ENCODE peak calls at places on chromosome 10, in nine cellular contexts. Q is breast epithelium, S is K562, W is body of pancreas, C is ovary, Y is HCT116, H is lower leg skin, A is Peyer's patch, R is IMR-90. M is an unnamed sample.

GRCh38 chr10:89032141-89032814 is 41.7 kb downstream of the FAS start:
- DNase-seq in A (no peak), Y (peak), R (peak), Q (no peak), S (no peak), C (no peak), H (no peak), W (no peak), M (peak)

GRCh38 chr10:114511875-114512274 is 107.6 kb upstream of the AFAP1L2 start:
- DNase-seq in Q (no peak), W (no peak), Y (no peak), S (no peak), C (no peak), H (no peak), A (no peak), R (no peak), M (no peak)

GRCh38 chr10:116815641-116816415 is 33.5 kb upstream of the ENO4 start:
- DNase-seq in H (no peak), C (no peak), W (no peak), Y (no peak), A (no peak), R (peak), Q (no peak), S (no peak), M (peak)

GRCh38 chr10:75466886-75467285 is 35.5 kb downstream of the LRMDA start:
- DNase-seq in H (no peak), Q (no peak), Y (no peak), C (peak), R (no peak), A (no peak), S (no peak), W (no peak), M (no peak)

GRCh38 chr10:50614444-50615137 is 9.2 kb downstream of the SGMS1 start:
- DNase-seq in Y (peak), H (no peak), S (peak), R (no peak), C (no peak), A (no peak), W (peak), Q (no peak), M (no peak)

GRCh38 chr10:100826983-100827818 is 81.8 kb downstream of the PAX2 start:
- DNase-seq in H (no peak), C (no peak), R (no peak), S (no peak), W (peak), A (peak), Q (peak), Y (peak), M (no peak)

GRCh38 chr10:33116293-33116697 is 158.3 kb upstream of the ITGB1 start:
- DNase-seq in H (no peak), S (no peak), Q (no peak), Y (peak), A (no peak), W (peak), C (peak), R (peak), M (peak)

GRCh38 chr10:61902448-61903183 is 1.1 kb downstream of the ARID5B start:
- DNase-seq in W (peak), R (peak), H (peak), S (peak), C (peak), A (peak), Y (peak), Q (peak), M (peak)

GRCh38 chr10:6348091-6348862 is 145.5 kb downstream of the PFKFB3 start:
- DNase-seq in Y (no peak), S (no peak), Q (no peak), H (peak), C (no peak), A (peak), W (peak), R (no peak), M (peak)

GRCh38 chr10:73937333-73938020 is 26.5 kb downstream of the PLAU start:
- DNase-seq in Y (no peak), Q (no peak), A (no peak), S (no peak), C (no peak), R (no peak), H (no peak), W (no peak), M (no peak)

GRCh38 chr10:126252884-126253612 is 135.2 kb downstream of the ADAM12 start:
- DNase-seq in Q (no peak), Y (no peak), W (no peak), A (no peak), C (peak), R (peak), S (no peak), H (no peak), M (peak)

GRCh38 chr10:103936022-103936421 is 18.0 kb upstream of the STN1 start:
- DNase-seq in W (no peak), Q (no peak), Y (no peak), C (no peak), H (no peak), A (no peak), R (no peak), S (no peak), M (no peak)

GRCh38 chr10:104492349-104492940 is 138.8 kb downstream of the CFAP58 start:
- DNase-seq in Y (no peak), Q (peak), H (peak), C (no peak), A (no peak), S (no peak), W (no peak), R (no peak), M (no peak)

GRCh38 chr10:33413093-33413442 is 78.6 kb upstream of the NRP1 start:
- DNase-seq in A (no peak), W (no peak), H (peak), S (no peak), C (no peak), R (no peak), Q (no peak), Y (no peak), M (no peak)

GRCh38 chr10:6647811-6648526 is 67.9 kb upstream of the PRKCQ start:
- DNase-seq in R (no peak), H (peak), Y (peak), Q (no peak), A (peak), S (peak), C (no peak), W (peak), M (peak)

GRCh38 chr10:807163-807957 is 117.9 kb upstream of the DIP2C start:
- DNase-seq in W (no peak), C (no peak), R (no peak), S (no peak), H (no peak), A (no peak), Y (no peak), Q (no peak), M (no peak)

GRCh38 chr10:89183571-89183970 is 23.5 kb downstream of the CH25H start:
- DNase-seq in H (no peak), Q (no peak), R (peak), Y (no peak), W (no peak), C (no peak), A (no peak), S (no peak), M (no peak)

GRCh38 chr10:66819691-66820090 is 106.1 kb upstream of the LRRTM3 start:
- DNase-seq in Y (no peak), C (no peak), Q (no peak), A (no peak), S (no peak), W (no peak), R (no peak), H (no peak), M (no peak)

GRCh38 chr10:133405844-133406527 is 12.0 kb downstream of the MTG1 start:
- DNase-seq in W (no peak), R (peak), C (no peak), S (no peak), A (no peak), Y (no peak), Q (no peak), H (no peak), M (no peak)

GRCh38 chr10:88091490-88092061 is 228.2 kb downstream of the PTEN start:
- DNase-seq in A (peak), Q (no peak), C (no peak), Y (no peak), S (no peak), R (no peak), H (peak), W (no peak), M (no peak)

GRCh38 chr10:85862771-85863170 is 503.8 kb downstream of the GRID1 start:
- DNase-seq in Q (no peak), Y (no peak), H (no peak), A (no peak), R (no peak), W (no peak), S (no peak), C (no peak), M (no peak)

GRCh38 chr10:103433858-103434257 is 18.3 kb downstream of the CALHM2 start:
- DNase-seq in S (no peak), Y (no peak), Q (no peak), A (no peak), H (peak), W (peak), C (peak), R (no peak), M (peak)

GRCh38 chr10:69089638-69090599 is 2.0 kb downstream of the SRGN start:
- DNase-seq in H (peak), Q (no peak), A (peak), R (peak), S (no peak), Y (no peak), W (peak), C (no peak), M (no peak)
- TF ChIP-seq POLR2A in H (no peak), Q (no peak), A (peak), R (no peak), S (peak), Y (no peak), W (peak), C (no peak), M (no peak)

GRCh38 chr10:84540022-84540616 is 211.7 kb downstream of the CCSER2 start:
- DNase-seq in S (no peak), R (peak), Y (no peak), W (no peak), Q (no peak), H (no peak), A (no peak), C (no peak), M (no peak)
- H3K4me3 ChIP-seq in S (no peak), R (no peak), Y (peak), W (no peak), Q (peak), H (no peak), A (no peak), C (no peak), M (no peak)

GRCh38 chr10:69060127-69060798 is 27.6 kb upstream of the SRGN start:
- DNase-seq in A (no peak), Q (no peak), Y (no peak), S (no peak), C (no peak), R (no peak), W (no peak), H (no peak), M (no peak)

GRCh38 chr10:69057261-69057950 is 30.5 kb upstream of the SRGN start:
- DNase-seq in S (no peak), Y (no peak), C (no peak), A (peak), Q (no peak), R (no peak), H (peak), W (peak), M (peak)

GRCh38 chr10:69057951-69058297 is 30.0 kb upstream of the SRGN start:
- DNase-seq in H (no peak), C (no peak), Y (no peak), A (no peak), S (no peak), R (peak), Q (no peak), W (no peak), M (no peak)

GRCh38 chr10:69064762-69065328 is 23.1 kb upstream of the SRGN start:
- DNase-seq in Y (no peak), S (peak), A (no peak), H (no peak), W (no peak), Q (no peak), C (no peak), R (no peak), M (no peak)

DNA sequence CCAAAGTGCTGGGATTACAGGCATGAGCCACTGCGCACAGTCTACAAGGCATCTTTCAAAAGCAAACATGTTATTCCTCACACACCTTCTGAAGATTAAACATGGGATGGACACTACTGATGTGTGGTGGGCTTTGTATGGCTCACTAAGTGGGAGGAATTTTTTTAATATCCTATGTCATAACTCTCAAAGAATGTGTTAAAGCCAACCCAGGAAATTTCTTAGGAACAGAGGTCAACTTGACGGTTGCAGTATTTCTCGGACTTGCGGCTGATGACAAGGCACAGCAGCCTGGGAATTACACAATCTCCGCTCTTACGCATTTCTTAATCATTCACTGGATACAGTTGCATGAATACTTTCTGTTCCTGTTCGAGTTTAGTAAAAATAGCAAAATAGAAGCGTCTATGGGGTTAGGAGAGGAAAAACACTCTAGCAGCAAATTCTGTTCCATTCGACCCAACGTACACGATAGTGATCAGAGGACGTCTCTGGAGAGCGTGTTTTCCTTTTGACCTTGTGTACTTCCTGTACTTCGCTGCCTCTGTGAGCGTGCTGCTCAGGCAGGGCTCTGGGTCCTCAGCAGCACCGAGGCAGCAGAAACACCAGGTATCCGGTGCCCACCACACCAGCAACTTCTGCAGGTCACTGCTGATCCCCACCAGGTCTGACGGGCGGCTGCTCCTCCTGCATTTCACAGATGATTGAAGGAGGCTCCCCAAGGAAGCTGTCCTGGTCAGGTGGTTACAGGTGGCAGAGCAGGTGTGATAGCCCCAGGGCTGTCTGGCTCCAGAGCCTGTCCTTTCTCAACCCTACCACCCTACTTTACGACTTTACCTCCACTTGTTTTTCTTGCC is 26.4 kb upstream of the SRGN start:
- DNase-seq in A (peak), H (peak), W (peak), Q (peak), C (peak), R (peak), S (peak), Y (no peak), M (peak)
- TF ChIP-seq POLR2A in A (no peak), H (no peak), W (peak), Q (no peak), C (peak), R (peak), S (no peak), Y (no peak), M (peak)

DNA sequence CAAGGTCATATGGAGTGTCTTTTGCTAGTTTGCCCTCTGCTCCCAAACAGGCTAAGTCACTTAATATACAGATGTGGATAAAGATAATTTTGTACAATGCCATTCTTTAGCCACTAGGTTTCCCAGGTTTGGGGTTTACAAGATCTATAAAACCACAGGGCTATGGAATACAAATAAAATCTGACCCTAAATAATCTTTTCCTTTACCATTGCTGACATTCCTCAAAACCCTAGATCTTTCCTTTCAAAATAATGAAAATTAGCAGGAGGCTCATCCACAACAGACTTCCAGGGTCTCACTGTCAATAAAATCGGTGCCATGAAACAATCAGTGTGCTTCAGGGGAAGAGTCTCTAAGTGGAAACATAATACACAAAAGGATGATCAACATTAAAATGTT is 148.4 kb downstream of the CPEB3 start:
- DNase-seq in C (no peak), R (no peak), Y (no peak), W (no peak), Q (no peak), H (no peak), S (no peak), A (no peak), M (no peak)
- H3K4me3 ChIP-seq in C (no peak), R (no peak), Y (no peak), W (no peak), Q (no peak), H (no peak), S (no peak), A (peak), M (no peak)

GRCh38 chr10:71483135-71483534 is 86.4 kb downstream of the CDH23 start:
- DNase-seq in Y (no peak), H (no peak), Q (no peak), W (no peak), A (no peak), S (no peak), R (no peak), C (no peak), M (no peak)
- TF ChIP-seq POLR2A in Y (no peak), H (no peak), Q (no peak), W (no peak), A (no peak), S (no peak), R (no peak), C (no peak), M (no peak)

GRCh38 chr10:37125191-37125732 is at the start of gene ANKRD30A:
- DNase-seq in W (no peak), C (no peak), S (no peak), Q (no peak), H (no peak), A (no peak), R (no peak), Y (no peak), M (no peak)
- H3K4me3 ChIP-seq in W (no peak), C (no peak), S (no peak), Q (no peak), H (no peak), A (no peak), R (no peak), Y (no peak), M (no peak)

DNA sequence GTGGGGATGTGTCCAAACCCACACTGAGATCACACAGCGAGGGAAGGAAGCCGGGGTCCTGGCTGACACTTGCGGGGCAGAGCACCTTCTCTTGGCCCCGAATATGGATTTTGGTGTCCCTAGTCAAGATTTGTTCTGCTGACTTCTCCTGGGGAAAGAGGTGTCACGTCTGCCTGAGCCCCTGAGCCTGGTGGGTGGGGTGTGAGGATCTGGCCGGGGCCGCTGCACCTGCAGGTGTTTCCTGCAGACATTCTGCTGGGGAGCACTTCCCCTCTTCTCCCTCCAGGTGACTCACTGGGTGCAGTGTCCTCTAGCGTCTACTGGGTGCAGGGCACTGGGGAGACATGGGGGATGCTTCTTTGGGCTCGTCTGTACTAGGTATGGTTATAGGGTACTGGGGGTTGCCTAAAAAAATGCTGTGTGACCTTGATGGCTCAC is 99.2 kb downstream of the GRK5 start:
- DNase-seq in R (no peak), H (no peak), C (no peak), A (peak), Q (no peak), W (no peak), S (peak), Y (no peak), M (no peak)
- TF ChIP-seq POLR2A in R (no peak), H (no peak), C (no peak), A (no peak), Q (no peak), W (no peak), S (no peak), Y (no peak), M (no peak)

DNA sequence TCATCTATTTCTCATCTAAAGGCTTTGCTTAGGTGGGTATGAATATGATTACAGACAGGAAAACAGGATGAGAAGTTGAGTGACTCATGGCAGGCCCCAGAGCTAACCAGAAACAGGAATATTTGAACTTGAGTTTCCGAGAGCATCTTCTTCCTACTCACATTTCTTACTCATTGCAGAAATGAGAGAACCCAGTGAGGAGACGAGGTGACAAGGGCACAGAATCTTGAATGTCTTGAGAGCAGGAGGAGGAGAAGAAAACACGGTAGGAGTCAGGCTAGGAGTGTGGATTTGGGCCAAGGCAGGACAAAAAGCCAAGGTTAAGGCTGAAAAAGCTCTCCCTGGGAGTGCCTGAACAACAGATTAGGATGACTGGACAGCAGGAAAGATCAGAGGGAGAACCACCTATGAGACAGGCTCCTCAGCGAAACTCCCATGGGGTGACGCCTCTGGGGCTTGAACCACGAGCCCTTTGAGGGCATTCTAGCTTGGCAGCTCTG is 3.0 kb upstream of the PGAM1 start:
- DNase-seq in W (no peak), C (peak), Y (no peak), H (no peak), A (no peak), S (no peak), Q (no peak), R (peak), M (no peak)
- H3K4me3 ChIP-seq in W (no peak), C (no peak), Y (no peak), H (no peak), A (no peak), S (no peak), Q (no peak), R (no peak), M (no peak)